ENCODE peak calls at places on chromosomes 6 and 20, in four cellular contexts. Y, O, U and B are unnamed samples.

GRCh38 chr6:127302728-127303675 is 36.3 kb downstream of the RNF146 start:
- DNase-seq in O (no peak), U (no peak), Y (peak; percentile 58), B (no peak)

GRCh38 chr20:4413314-4414045 is 308.2 kb upstream of the PRND start:
- DNase-seq in Y (no peak), O (no peak), U (no peak), B (no peak)

GRCh38 chr20:47489448-47489872 is 12.2 kb upstream of the NCOA3 start:
- DNase-seq in O (no peak), U (no peak), Y (peak; percentile 75), B (peak; percentile 50)

GRCh38 chr20:63293866-63294535 is 1.0 kb downstream of the COL20A1 start:
- DNase-seq in U (no peak), Y (peak; percentile 13), O (no peak), B (no peak)

GRCh38 chr20:13784271-13784892 is 337 bp downstream of the ESF1 start:
- DNase-seq in U (no peak), Y (no peak), O (no peak), B (no peak)

GRCh38 chr6:135675026-135675425 is 176.5 kb upstream of the PDE7B start:
- DNase-seq in Y (no peak), U (no peak), O (no peak), B (no peak)

GRCh38 chr20:38123021-38123587 is 42.0 kb downstream of the TGM2 start:
- DNase-seq in O (peak; percentile 68), Y (peak; percentile 63), U (no peak), B (no peak)

GRCh38 chr6:97947841-97948240 is 664.8 kb upstream of the MMS22L start:
- DNase-seq in O (peak; percentile 95), U (no peak), Y (no peak), B (no peak)

GRCh38 chr6:31970604-31971271 is 1.2 kb downstream of the DXO start:
- DNase-seq in O (no peak), Y (peak; percentile 69), U (no peak), B (peak; percentile 61)

GRCh38 chr20:41329435-41330342 is 10.9 kb upstream of the LPIN3 start:
- DNase-seq in Y (peak; percentile 89), O (peak; percentile 98), U (no peak), B (peak; percentile 92)

GRCh38 chr20:35845561-35845960 is 73.7 kb downstream of the PHF20 start:
- DNase-seq in O (peak; percentile 36), U (no peak), Y (no peak), B (no peak)

GRCh38 chr20:32432277-32432676 is 74.1 kb downstream of the ASXL1 start:
- DNase-seq in O (no peak), Y (no peak), U (no peak), B (no peak)

GRCh38 chr6:131231103-131231502 is 95.8 kb downstream of the AKAP7 start:
- DNase-seq in U (no peak), O (no peak), Y (no peak), B (no peak)

GRCh38 chr6:48426636-48427035 is 315.6 kb upstream of the PTCHD4 start:
- DNase-seq in Y (no peak), O (peak; percentile 93), U (no peak), B (no peak)

GRCh38 chr6:21592953-21593352 is 598 bp upstream of the SOX4 start:
- DNase-seq in O (no peak), Y (no peak), U (no peak), B (no peak)

GRCh38 chr6:37650071-37650481 is 47.6 kb downstream of the MDGA1 start:
- DNase-seq in O (no peak), Y (peak; percentile 55), U (no peak), B (no peak)

GRCh38 chr6:99761701-99762100 is 155.1 kb downstream of the PRDM13 start:
- DNase-seq in Y (no peak), U (no peak), O (no peak), B (no peak)

GRCh38 chr20:19789009-19789408 is 31.0 kb downstream of the RIN2 start:
- DNase-seq in U (no peak), Y (no peak), O (no peak), B (no peak)

GRCh38 chr6:14147891-14148290 is 30.3 kb downstream of the CD83 start:
- DNase-seq in O (no peak), U (no peak), Y (no peak), B (no peak)

GRCh38 chr6:63533952-63534351 is 38.3 kb upstream of the LOC128125822 start:
- DNase-seq in Y (no peak), O (no peak), U (no peak), B (no peak)

GRCh38 chr20:13021205-13021970 is 12.6 kb downstream of the SPTLC3 start:
- DNase-seq in O (no peak), U (no peak), Y (no peak), B (no peak)

GRCh38 chr6:167495506-167496391 is 170.9 kb downstream of the TTLL2 start:
- DNase-seq in U (no peak), O (no peak), Y (no peak), B (peak; percentile 30)

GRCh38 chr6:44559486-44560270 is 172.2 kb downstream of the CDC5L start:
- DNase-seq in O (no peak), Y (no peak), U (no peak), B (no peak)

GRCh38 chr20:11972478-11972877 is 54.8 kb downstream of the BTBD3 start:
- DNase-seq in U (no peak), Y (no peak), O (no peak), B (no peak)
- H3K27ac ChIP-seq in U (no peak overlapping the region), Y (no peak overlapping the region), O (no peak overlapping the region), B (no peak overlapping the region)

GRCh38 chr6:8108031-8108660 is 5.8 kb upstream of the EEF1E1 start:
- DNase-seq in Y (no peak), O (peak; percentile 87), U (no peak), B (no peak)
- H3K4me3 ChIP-seq in Y (no peak overlapping the region), O (no peak overlapping the region), U (no peak overlapping the region), B (no peak overlapping the region)

GRCh38 chr6:328184-328670 is 35.9 kb downstream of the DUSP22 start:
- DNase-seq in U (peak; percentile 100), O (peak; percentile 88), Y (peak; percentile 68), B (peak; percentile 55)

GRCh38 chr6:328924-329323 is 36.6 kb downstream of the DUSP22 start:
- DNase-seq in Y (no peak), O (no peak), U (no peak), B (no peak)

GRCh38 chr6:330948-331347 is 38.7 kb downstream of the DUSP22 start:
- DNase-seq in Y (no peak), U (no peak), O (no peak), B (no peak)

GRCh38 chr6:331622-332521 is 39.6 kb downstream of the DUSP22 start:
- DNase-seq in U (peak; percentile 93), O (no peak), Y (peak; percentile 38), B (no peak)

DNA sequence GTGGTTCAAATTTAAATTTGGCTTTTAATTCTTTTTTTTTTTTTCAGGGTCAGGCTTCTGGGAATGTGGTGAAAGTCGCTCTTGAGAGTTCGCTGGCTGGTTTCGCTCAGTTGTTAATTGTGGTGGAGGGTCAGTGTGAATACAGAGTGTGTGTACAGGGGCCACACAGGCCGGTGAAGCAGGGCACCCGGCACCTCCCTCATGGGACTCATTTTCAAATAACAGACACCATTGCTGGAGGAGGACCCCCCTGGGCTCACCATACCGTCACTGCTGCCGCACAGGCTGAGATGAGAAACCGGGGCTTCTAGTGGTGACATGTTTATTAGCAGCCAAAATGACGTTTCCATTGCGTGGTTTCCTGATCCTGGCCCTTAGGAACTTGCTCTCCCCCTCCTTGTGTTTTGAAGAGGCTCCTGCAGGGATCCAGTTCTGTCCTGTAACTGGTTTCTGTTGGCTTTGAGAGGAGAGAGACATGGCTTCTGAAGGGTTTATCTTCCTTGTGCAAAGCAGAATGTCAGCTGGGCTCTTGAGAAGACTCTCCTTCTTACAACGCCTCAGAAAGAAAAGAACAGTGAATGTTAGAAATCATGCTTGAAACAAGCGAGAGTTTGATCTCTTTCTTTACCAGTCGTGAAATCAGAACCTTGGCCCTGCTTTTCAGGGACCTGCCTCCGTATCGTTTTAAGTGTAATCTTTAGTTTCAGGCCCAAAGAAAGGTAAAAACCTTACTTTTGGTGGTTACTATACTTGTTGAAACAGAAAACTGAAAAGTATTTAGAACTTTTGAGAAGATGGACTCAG is 37.8 kb downstream of the DUSP22 start:
- DNase-seq in U (no peak), Y (peak; percentile 34), O (no peak), B (no peak)
- H3K27me3 ChIP-seq in U (no peaks in the 10 kb centered on the region), Y (no peaks in the 10 kb centered on the region), O (no peaks in the 10 kb centered on the region), B (no peaks in the 10 kb centered on the region)

GRCh38 chr20:8431538-8432434 is 299.7 kb downstream of the PLCB1 start:
- DNase-seq in U (no peak), O (no peak), Y (peak; percentile 93), B (peak; percentile 67)

GRCh38 chr20:8434326-8434876 is 302.3 kb downstream of the PLCB1 start:
- DNase-seq in O (no peak), U (no peak), Y (no peak), B (no peak)

GRCh38 chr20:8435251-8436035 is 303.4 kb downstream of the PLCB1 start:
- DNase-seq in U (no peak), Y (no peak), O (no peak), B (no peak)

GRCh38 chr20:8432435-8433148 is 300.5 kb downstream of the PLCB1 start:
- DNase-seq in Y (no peak), U (no peak), O (no peak), B (no peak)

GRCh38 chr20:8433286-8433685 is 301.2 kb downstream of the PLCB1 start:
- DNase-seq in O (no peak), Y (no peak), U (no peak), B (no peak)
- H3K27ac ChIP-seq in O (no peak overlapping the region), Y (no peak overlapping the region), U (no peak overlapping the region), B (no peak overlapping the region)

GRCh38 chr6:146357578-146358340 is 185.9 kb upstream of the RAB32 start:
- DNase-seq in U (peak; percentile 13), O (peak; percentile 98), Y (no peak), B (no peak)
- H3K4me3 ChIP-seq in U (no peak overlapping the region), O (peak overlapping the region; percentile 43), Y (no peak overlapping the region), B (no peak overlapping the region)

GRCh38 chr6:33915134-33915533 is 111.3 kb upstream of the MLN start:
- DNase-seq in O (no peak), U (no peak), Y (no peak), B (no peak)

GRCh38 chr6:33923857-33924514 is 120.2 kb upstream of the MLN start:
- DNase-seq in O (no peak), U (no peak), Y (no peak), B (no peak)

GRCh38 chr6:33914519-33915120 is 110.8 kb upstream of the MLN start:
- DNase-seq in Y (no peak), O (no peak), U (no peak), B (no peak)

GRCh38 chr6:33921745-33922144 is 117.9 kb upstream of the MLN start:
- DNase-seq in O (no peak), U (no peak), Y (no peak), B (no peak)

GRCh38 chr6:33918175-33918695 is 114.4 kb upstream of the MLN start:
- DNase-seq in O (no peak), U (no peak), Y (no peak), B (no peak)
- H3K27me3 ChIP-seq in O (peaks cover 9% of the 10 kb centered on the region), U (no peaks in the 10 kb centered on the region), Y (no peaks in the 10 kb centered on the region), B (no peaks in the 10 kb centered on the region)

DNA sequence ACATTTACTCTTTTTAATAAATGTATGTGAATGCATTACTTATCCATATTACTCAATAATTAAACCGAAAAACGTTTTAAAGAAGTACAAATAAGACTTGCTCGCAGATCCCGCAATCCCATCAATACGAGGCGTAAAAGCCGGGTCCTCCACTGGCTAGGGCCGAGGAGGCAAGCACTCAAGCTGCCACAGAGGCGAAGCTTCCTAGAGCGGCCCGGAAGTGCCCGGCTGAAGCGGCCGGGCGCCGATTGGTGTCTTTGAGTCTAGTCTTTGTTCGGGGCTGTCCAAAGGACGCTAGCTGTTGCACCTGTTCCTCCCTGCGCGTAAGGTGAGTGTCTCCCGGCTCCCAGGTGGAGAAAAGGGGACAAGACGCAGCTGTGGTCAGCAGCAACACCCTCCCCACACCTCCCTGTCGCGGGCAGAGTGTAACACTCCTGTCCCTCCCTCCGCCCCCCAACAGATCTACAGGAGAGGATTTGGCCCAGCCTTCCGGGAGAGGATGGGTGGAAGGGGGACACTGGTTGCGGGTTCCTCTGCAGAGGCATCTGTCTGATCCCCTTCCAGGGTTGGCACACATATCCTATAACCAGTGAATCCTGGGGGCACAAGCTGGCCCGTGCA is at the start of gene ZSCAN16:
- DNase-seq in O (peak; percentile 72), Y (peak; percentile 94), U (no peak), B (peak; percentile 83)
- H3K27ac ChIP-seq in O (peak within 1 kb of the TSS; percentile 17), Y (peak within 1 kb of the TSS; percentile 49), U (peak within 1 kb of the TSS; percentile 59), B (peak within 1 kb of the TSS; percentile 74)